ENCODE peak calls at places on chromosomes 11 and 22, in ten cellular contexts. One of them, this sample, is unnamed. For H3K9me3, the result is how much of the 10 kb centered on the place peaks cover.

GRCh38 chr11:75597636-75598035 is 35.6 kb downstream of the SERPINH1 start:
- DNase-seq in heart left ventricle: no peak
- DNase-seq in IMR-90: no peak
- DNase-seq in heart right ventricle: no peak
- DNase-seq in right atrium auricular region: no peak
- DNase-seq in HCT116: peak
- DNase-seq in uterus: no peak
- DNase-seq in Peyer's patch: no peak
- DNase-seq in A549: peak
- DNase-seq in mammary epithelial cell: peak
- DNase-seq in this sample: no peak

GRCh38 chr11:76714493-76714892 is 43.9 kb upstream of the LRRC32 start:
- DNase-seq in mammary epithelial cell: no peak
- DNase-seq in uterus: no peak
- DNase-seq in HCT116: no peak
- DNase-seq in heart right ventricle: no peak
- DNase-seq in IMR-90: no peak
- DNase-seq in right atrium auricular region: no peak
- DNase-seq in heart left ventricle: no peak
- DNase-seq in A549: no peak
- DNase-seq in Peyer's patch: no peak
- DNase-seq in this sample: no peak

GRCh38 chr11:111148953-111149352 is 96.6 kb upstream of the POU2AF2 start:
- DNase-seq in HCT116: no peak
- DNase-seq in Peyer's patch: no peak
- DNase-seq in IMR-90: peak
- DNase-seq in mammary epithelial cell: no peak
- DNase-seq in heart left ventricle: no peak
- DNase-seq in right atrium auricular region: no peak
- DNase-seq in A549: no peak
- DNase-seq in heart right ventricle: no peak
- DNase-seq in uterus: no peak
- DNase-seq in this sample: no peak

GRCh38 chr11:117819096-117820040 is 5.2 kb downstream of the FXYD2 start:
- DNase-seq in heart right ventricle: peak
- DNase-seq in heart left ventricle: peak
- DNase-seq in right atrium auricular region: peak
- DNase-seq in HCT116: peak
- DNase-seq in IMR-90: peak
- DNase-seq in Peyer's patch: no peak
- DNase-seq in mammary epithelial cell: peak
- DNase-seq in uterus: peak
- DNase-seq in A549: peak
- DNase-seq in this sample: no peak

GRCh38 chr11:10454506-10454901 is 560 bp upstream of the AMPD3 start:
- DNase-seq in heart right ventricle: no peak
- DNase-seq in Peyer's patch: no peak
- DNase-seq in HCT116: no peak
- DNase-seq in heart left ventricle: no peak
- DNase-seq in mammary epithelial cell: no peak
- DNase-seq in right atrium auricular region: no peak
- DNase-seq in IMR-90: no peak
- DNase-seq in A549: no peak
- DNase-seq in uterus: no peak
- DNase-seq in this sample: no peak

GRCh38 chr11:14642873-14643696 is 519 bp upstream of the PDE3B start:
- DNase-seq in heart left ventricle: no peak
- DNase-seq in A549: peak
- DNase-seq in uterus: no peak
- DNase-seq in heart right ventricle: no peak
- DNase-seq in Peyer's patch: no peak
- DNase-seq in HCT116: no peak
- DNase-seq in IMR-90: no peak
- DNase-seq in right atrium auricular region: no peak
- DNase-seq in mammary epithelial cell: no peak
- DNase-seq in this sample: peak

GRCh38 chr22:29071261-29072045 is 1.4 kb upstream of the KREMEN1 start:
- DNase-seq in right atrium auricular region: no peak
- DNase-seq in HCT116: no peak
- DNase-seq in Peyer's patch: no peak
- DNase-seq in A549: peak
- DNase-seq in heart left ventricle: peak
- DNase-seq in mammary epithelial cell: peak
- DNase-seq in uterus: peak
- DNase-seq in IMR-90: peak
- DNase-seq in heart right ventricle: no peak
- DNase-seq in this sample: no peak

GRCh38 chr11:67288452-67289225 is 464 bp upstream of the ANKRD13D start:
- DNase-seq in IMR-90: peak
- DNase-seq in mammary epithelial cell: peak
- DNase-seq in right atrium auricular region: peak
- DNase-seq in heart left ventricle: peak
- DNase-seq in Peyer's patch: peak
- DNase-seq in uterus: peak
- DNase-seq in A549: peak
- DNase-seq in HCT116: peak
- DNase-seq in heart right ventricle: peak
- DNase-seq in this sample: peak

GRCh38 chr11:129320485-129320884 is 55.2 kb upstream of the BARX2 start:
- DNase-seq in uterus: no peak
- DNase-seq in HCT116: no peak
- DNase-seq in A549: no peak
- DNase-seq in heart left ventricle: no peak
- DNase-seq in Peyer's patch: no peak
- DNase-seq in mammary epithelial cell: peak
- DNase-seq in right atrium auricular region: no peak
- DNase-seq in IMR-90: no peak
- DNase-seq in heart right ventricle: no peak
- DNase-seq in this sample: no peak

GRCh38 chr11:15816270-15816871 is 540.0 kb downstream of the SOX6 start:
- DNase-seq in heart left ventricle: peak
- DNase-seq in right atrium auricular region: peak
- DNase-seq in IMR-90: peak
- DNase-seq in uterus: no peak
- DNase-seq in heart right ventricle: peak
- DNase-seq in Peyer's patch: no peak
- DNase-seq in HCT116: no peak
- DNase-seq in mammary epithelial cell: peak
- DNase-seq in A549: no peak
- DNase-seq in this sample: no peak

GRCh38 chr11:68012843-68013610 is 2.9 kb downstream of the ALDH3B1 start:
- DNase-seq in mammary epithelial cell: peak
- DNase-seq in Peyer's patch: no peak
- DNase-seq in heart left ventricle: no peak
- DNase-seq in HCT116: peak
- DNase-seq in IMR-90: peak
- DNase-seq in heart right ventricle: no peak
- DNase-seq in A549: peak
- DNase-seq in uterus: no peak
- DNase-seq in right atrium auricular region: no peak
- DNase-seq in this sample: no peak

GRCh38 chr11:16561150-16561549 is 177.3 kb upstream of the C11orf58 start:
- DNase-seq in heart right ventricle: no peak
- DNase-seq in mammary epithelial cell: no peak
- DNase-seq in A549: no peak
- DNase-seq in HCT116: no peak
- DNase-seq in Peyer's patch: no peak
- DNase-seq in heart left ventricle: no peak
- DNase-seq in IMR-90: peak
- DNase-seq in uterus: no peak
- DNase-seq in right atrium auricular region: no peak
- DNase-seq in this sample: no peak

GRCh38 chr11:126716456-126717083 is 284.0 kb downstream of the KIRREL3 start:
- DNase-seq in heart right ventricle: peak
- DNase-seq in right atrium auricular region: no peak
- DNase-seq in A549: peak
- DNase-seq in uterus: no peak
- DNase-seq in HCT116: peak
- DNase-seq in heart left ventricle: no peak
- DNase-seq in IMR-90: peak
- DNase-seq in Peyer's patch: no peak
- DNase-seq in mammary epithelial cell: no peak
- DNase-seq in this sample: no peak

GRCh38 chr11:67276821-67277230 is 10.6 kb downstream of the GRK2 start:
- DNase-seq in mammary epithelial cell: no peak
- DNase-seq in uterus: no peak
- DNase-seq in IMR-90: peak
- DNase-seq in heart right ventricle: no peak
- DNase-seq in A549: no peak
- DNase-seq in heart left ventricle: no peak
- DNase-seq in right atrium auricular region: no peak
- DNase-seq in HCT116: no peak
- DNase-seq in Peyer's patch: peak
- DNase-seq in this sample: peak

GRCh38 chr11:20363149-20363499 is 390 bp upstream of the HTATIP2 start:
- DNase-seq in heart right ventricle: no peak
- DNase-seq in Peyer's patch: no peak
- DNase-seq in A549: no peak
- DNase-seq in mammary epithelial cell: no peak
- DNase-seq in HCT116: no peak
- DNase-seq in heart left ventricle: no peak
- DNase-seq in IMR-90: no peak
- DNase-seq in uterus: no peak
- DNase-seq in right atrium auricular region: no peak
- DNase-seq in this sample: no peak

GRCh38 chr22:39352301-39352867 is 2.6 kb downstream of the SYNGR1 start:
- DNase-seq in IMR-90: no peak
- DNase-seq in heart left ventricle: no peak
- DNase-seq in heart right ventricle: no peak
- DNase-seq in uterus: no peak
- DNase-seq in HCT116: no peak
- DNase-seq in A549: no peak
- DNase-seq in right atrium auricular region: no peak
- DNase-seq in mammary epithelial cell: no peak
- DNase-seq in Peyer's patch: no peak
- DNase-seq in this sample: no peak

GRCh38 chr22:39318507-39319283 is 728 bp downstream of the RPL3 start:
- DNase-seq in right atrium auricular region: no peak
- DNase-seq in HCT116: no peak
- DNase-seq in Peyer's patch: peak
- DNase-seq in mammary epithelial cell: no peak
- DNase-seq in uterus: no peak
- DNase-seq in IMR-90: no peak
- DNase-seq in A549: no peak
- DNase-seq in heart right ventricle: no peak
- DNase-seq in heart left ventricle: no peak
- DNase-seq in this sample: peak

GRCh38 chr11:134863294-134863693 is 451.3 kb upstream of the B3GAT1 start:
- DNase-seq in A549: no peak
- DNase-seq in mammary epithelial cell: no peak
- DNase-seq in Peyer's patch: no peak
- DNase-seq in uterus: no peak
- DNase-seq in IMR-90: no peak
- DNase-seq in right atrium auricular region: no peak
- DNase-seq in heart left ventricle: no peak
- DNase-seq in heart right ventricle: no peak
- DNase-seq in HCT116: no peak
- DNase-seq in this sample: no peak

GRCh38 chr11:93986716-93987115 is 34.4 kb upstream of the HEPHL1 start:
- DNase-seq in HCT116: peak
- DNase-seq in A549: peak
- DNase-seq in IMR-90: peak
- DNase-seq in uterus: no peak
- DNase-seq in mammary epithelial cell: peak
- DNase-seq in right atrium auricular region: no peak
- DNase-seq in heart right ventricle: no peak
- DNase-seq in heart left ventricle: no peak
- DNase-seq in Peyer's patch: no peak
- DNase-seq in this sample: no peak
- H3K27ac ChIP-seq in HCT116: no peak
- H3K27ac ChIP-seq in A549: no peak
- H3K27ac ChIP-seq in IMR-90: no peak
- H3K27ac ChIP-seq in uterus: no peak
- H3K27ac ChIP-seq in mammary epithelial cell: peak
- H3K27ac ChIP-seq in right atrium auricular region: no peak
- H3K27ac ChIP-seq in heart right ventricle: no peak
- H3K27ac ChIP-seq in heart left ventricle: no peak
- H3K27ac ChIP-seq in Peyer's patch: no peak
- H3K27ac ChIP-seq in this sample: no peak

GRCh38 chr11:17978553-17979287 is 34.1 kb downstream of the SERGEF start:
- DNase-seq in mammary epithelial cell: peak
- DNase-seq in A549: peak
- DNase-seq in heart left ventricle: peak
- DNase-seq in Peyer's patch: no peak
- DNase-seq in right atrium auricular region: no peak
- DNase-seq in IMR-90: peak
- DNase-seq in HCT116: no peak
- DNase-seq in heart right ventricle: peak
- DNase-seq in uterus: peak
- DNase-seq in this sample: no peak
- H3K9me3 ChIP-seq in mammary epithelial cell: under half
- H3K9me3 ChIP-seq in A549: under half
- H3K9me3 ChIP-seq in heart left ventricle: under half
- H3K9me3 ChIP-seq in Peyer's patch: under half
- H3K9me3 ChIP-seq in right atrium auricular region: under half
- H3K9me3 ChIP-seq in IMR-90: under half
- H3K9me3 ChIP-seq in HCT116: under half
- H3K9me3 ChIP-seq in heart right ventricle: under half
- H3K9me3 ChIP-seq in uterus: under half
- H3K9me3 ChIP-seq in this sample: under half

DNA sequence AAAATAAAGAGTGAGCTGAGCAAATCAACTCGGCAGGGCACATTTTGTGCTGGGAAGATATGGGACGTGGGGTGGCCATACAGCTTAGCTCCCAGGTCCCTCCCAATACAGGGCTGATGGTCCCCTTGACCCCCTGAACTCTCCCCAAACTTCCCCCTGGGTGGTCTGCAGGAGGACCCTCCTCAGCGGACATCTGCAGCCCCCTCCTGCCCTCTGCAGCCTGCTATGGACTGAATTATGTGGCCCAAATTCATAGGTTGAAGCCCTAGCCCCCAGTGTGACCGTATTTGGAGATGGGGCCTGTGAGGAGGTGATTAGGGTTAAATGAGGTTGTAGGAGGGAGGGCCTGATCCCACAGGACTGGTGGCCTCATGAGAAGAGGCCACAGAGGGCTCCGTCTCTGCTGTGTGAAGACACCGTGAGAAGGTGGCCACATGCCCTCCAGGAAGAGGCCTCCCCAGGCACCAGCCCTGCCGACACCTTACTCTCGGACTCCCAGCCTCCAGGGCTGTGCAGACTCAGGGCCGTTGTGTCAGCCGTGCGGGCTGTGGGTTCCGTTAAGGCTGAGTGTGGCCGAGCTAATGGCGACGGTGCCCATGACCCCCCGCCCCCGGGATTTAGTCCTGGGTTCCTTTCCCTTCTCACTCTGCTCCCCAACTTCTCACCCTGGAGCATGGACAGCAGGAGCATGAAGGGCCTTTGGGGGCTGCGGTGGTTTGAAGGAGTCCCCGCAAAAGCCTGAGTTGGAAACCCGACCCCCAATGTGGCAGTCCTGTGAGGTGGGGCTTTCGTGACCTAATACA is 1042.8 kb downstream of the BRD1 start:
- DNase-seq in right atrium auricular region: peak
- DNase-seq in HCT116: no peak
- DNase-seq in mammary epithelial cell: no peak
- DNase-seq in A549: no peak
- DNase-seq in IMR-90: no peak
- DNase-seq in heart right ventricle: no peak
- DNase-seq in uterus: no peak
- DNase-seq in Peyer's patch: no peak
- DNase-seq in heart left ventricle: no peak
- DNase-seq in this sample: no peak
- TF ChIP-seq CTCF in right atrium auricular region: no peak
- TF ChIP-seq CTCF in HCT116: no peak
- TF ChIP-seq CTCF in mammary epithelial cell: no peak
- TF ChIP-seq CTCF in A549: no peak
- TF ChIP-seq CTCF in IMR-90: no peak
- TF ChIP-seq CTCF in heart right ventricle: no peak
- TF ChIP-seq CTCF in uterus: no peak
- TF ChIP-seq CTCF in Peyer's patch: no peak
- TF ChIP-seq CTCF in heart left ventricle: no peak
- TF ChIP-seq CTCF in this sample: no peak

GRCh38 chr22:36010913-36011312 is 17.7 kb downstream of the RBFOX2 start:
- DNase-seq in uterus: no peak
- DNase-seq in IMR-90: peak
- DNase-seq in Peyer's patch: no peak
- DNase-seq in A549: no peak
- DNase-seq in heart right ventricle: no peak
- DNase-seq in heart left ventricle: no peak
- DNase-seq in mammary epithelial cell: peak
- DNase-seq in HCT116: no peak
- DNase-seq in right atrium auricular region: no peak
- DNase-seq in this sample: no peak
- H3K27ac ChIP-seq in uterus: peak
- H3K27ac ChIP-seq in IMR-90: peak
- H3K27ac ChIP-seq in Peyer's patch: peak
- H3K27ac ChIP-seq in A549: no peak
- H3K27ac ChIP-seq in heart right ventricle: no peak
- H3K27ac ChIP-seq in heart left ventricle: no peak
- H3K27ac ChIP-seq in mammary epithelial cell: no peak
- H3K27ac ChIP-seq in HCT116: no peak
- H3K27ac ChIP-seq in right atrium auricular region: peak
- H3K27ac ChIP-seq in this sample: no peak